ENCODE peak calls at places on chromosomes 12 and 14, in seven cellular contexts. J, M, F, Z, S, O and R are unnamed samples.

GRCh38 chr14:103597623-103598372 is 31.2 kb upstream of the KLC1 start:
- DNase-seq in J (no peak), M (no peak), F (no peak), Z (no peak), S (peak), O (peak), R (no peak)

GRCh38 chr14:105530446-105531087 is 4.2 kb downstream of the TMEM121 start:
- DNase-seq in J (no peak), M (no peak), F (no peak), Z (no peak), S (no peak), O (no peak), R (no peak)

GRCh38 chr12:53700567-53700966 is 24.7 kb upstream of the ATP5MC2 start:
- DNase-seq in J (no peak), M (no peak), F (no peak), Z (peak), S (no peak), O (peak), R (no peak)

GRCh38 chr12:53325539-53326061 is 4.2 kb upstream of the AAAS start:
- DNase-seq in J (no peak), M (peak), F (no peak), Z (peak), S (no peak), O (peak), R (peak)

GRCh38 chr12:111180830-111181726 is 187.8 kb downstream of the PHETA1 start:
- DNase-seq in J (no peak), M (no peak), F (no peak), Z (no peak), S (no peak), O (no peak), R (peak)

GRCh38 chr12:107684990-107685359 is 624 bp upstream of the PWP1 start:
- DNase-seq in J (no peak), M (peak), F (peak), Z (peak), S (no peak), O (no peak), R (no peak)

GRCh38 chr14:45284802-45285201 is 31.8 kb upstream of the MIS18BP1 start:
- DNase-seq in J (no peak), M (no peak), F (no peak), Z (no peak), S (no peak), O (no peak), R (no peak)

GRCh38 chr14:34781242-34781641 is 66.8 kb upstream of the CFL2 start:
- DNase-seq in J (no peak), M (peak), F (no peak), Z (no peak), S (peak), O (no peak), R (no peak)

GRCh38 chr14:82546401-82546800 is 1012.7 kb upstream of the SEL1L start:
- DNase-seq in J (no peak), M (no peak), F (no peak), Z (no peak), S (no peak), O (no peak), R (no peak)